ENCODE peak calls at places on chromosomes 13 and 19, in seven cellular contexts. One of them, this sample, is unnamed.
A peak's percentile ranks its signal among the peaks of the same experiment; 100 is the strongest.

GRCh38 chr19:35846038-35846668 is 6.2 kb downstream of the NPHS1 start:
- DNase-seq in esophagus squamous epithelium: no peak
- DNase-seq in CD4-positive, alpha-beta T cell: no peak
- DNase-seq in cardiac muscle cell: no peak
- DNase-seq in breast epithelium: no peak
- DNase-seq in tibial artery: no peak
- DNase-seq in colonic mucosa: peak; percentile 47
- DNase-seq in this sample: no peak

GRCh38 chr13:93227906-93228801 is 1.5 kb downstream of the GPC6 start:
- DNase-seq in esophagus squamous epithelium: no peak
- DNase-seq in CD4-positive, alpha-beta T cell: no peak
- DNase-seq in cardiac muscle cell: peak; percentile 93
- DNase-seq in breast epithelium: no peak
- DNase-seq in tibial artery: peak; percentile 68
- DNase-seq in colonic mucosa: peak; percentile 34
- DNase-seq in this sample: no peak

GRCh38 chr19:10305139-10305806 is 4.3 kb downstream of the ZGLP1 start:
- DNase-seq in esophagus squamous epithelium: no peak
- DNase-seq in CD4-positive, alpha-beta T cell: no peak
- DNase-seq in cardiac muscle cell: peak; percentile 47
- DNase-seq in breast epithelium: no peak
- DNase-seq in tibial artery: peak; percentile 46
- DNase-seq in colonic mucosa: no peak
- DNase-seq in this sample: no peak

GRCh38 chr13:43804461-43805070 is 17.8 kb upstream of the ENOX1 start:
- DNase-seq in esophagus squamous epithelium: no peak
- DNase-seq in CD4-positive, alpha-beta T cell: no peak
- DNase-seq in cardiac muscle cell: peak; percentile 85
- DNase-seq in breast epithelium: no peak
- DNase-seq in tibial artery: no peak
- DNase-seq in colonic mucosa: peak; percentile 24
- DNase-seq in this sample: no peak

GRCh38 chr19:38280030-38280921 is 15.9 kb downstream of the SPINT2 start:
- DNase-seq in esophagus squamous epithelium: no peak
- DNase-seq in CD4-positive, alpha-beta T cell: no peak
- DNase-seq in cardiac muscle cell: no peak
- DNase-seq in breast epithelium: no peak
- DNase-seq in tibial artery: no peak
- DNase-seq in colonic mucosa: no peak
- DNase-seq in this sample: no peak

GRCh38 chr13:27868639-27869435 is 51.0 kb upstream of the PDX1 start:
- DNase-seq in esophagus squamous epithelium: no peak
- DNase-seq in CD4-positive, alpha-beta T cell: no peak
- DNase-seq in cardiac muscle cell: peak; percentile 19
- DNase-seq in breast epithelium: no peak
- DNase-seq in tibial artery: no peak
- DNase-seq in colonic mucosa: no peak
- DNase-seq in this sample: no peak

GRCh38 chr19:17026041-17026658 is 460 bp downstream of the CPAMD8 start:
- DNase-seq in esophagus squamous epithelium: no peak
- DNase-seq in CD4-positive, alpha-beta T cell: no peak
- DNase-seq in cardiac muscle cell: peak; percentile 9
- DNase-seq in breast epithelium: no peak
- DNase-seq in tibial artery: no peak
- DNase-seq in colonic mucosa: no peak
- DNase-seq in this sample: no peak

GRCh38 chr13:90485441-90485840 is 862.0 kb upstream of the MIR17HG start:
- DNase-seq in esophagus squamous epithelium: no peak
- DNase-seq in CD4-positive, alpha-beta T cell: no peak
- DNase-seq in cardiac muscle cell: peak; percentile 75
- DNase-seq in breast epithelium: no peak
- DNase-seq in tibial artery: no peak
- DNase-seq in colonic mucosa: no peak
- DNase-seq in this sample: no peak

GRCh38 chr13:86002921-86003488 is 203.8 kb upstream of the SLITRK6 start:
- DNase-seq in esophagus squamous epithelium: no peak
- DNase-seq in CD4-positive, alpha-beta T cell: no peak
- DNase-seq in cardiac muscle cell: no peak
- DNase-seq in breast epithelium: no peak
- DNase-seq in tibial artery: no peak
- DNase-seq in colonic mucosa: no peak
- DNase-seq in this sample: no peak

GRCh38 chr19:15466851-15467733 is 2.7 kb upstream of the RASAL3 start:
- DNase-seq in esophagus squamous epithelium: no peak
- DNase-seq in CD4-positive, alpha-beta T cell: peak; percentile 54
- DNase-seq in cardiac muscle cell: peak; percentile 88
- DNase-seq in breast epithelium: no peak
- DNase-seq in tibial artery: no peak
- DNase-seq in colonic mucosa: no peak
- DNase-seq in this sample: no peak

GRCh38 chr19:33722456-33723239 is 74.0 kb upstream of the KCTD15 start:
- DNase-seq in esophagus squamous epithelium: no peak
- DNase-seq in CD4-positive, alpha-beta T cell: no peak
- DNase-seq in cardiac muscle cell: no peak
- DNase-seq in breast epithelium: no peak
- DNase-seq in tibial artery: no peak
- DNase-seq in colonic mucosa: no peak
- DNase-seq in this sample: no peak

GRCh38 chr13:111880185-111880584 is 186.8 kb upstream of the SOX1 start:
- DNase-seq in esophagus squamous epithelium: no peak
- DNase-seq in CD4-positive, alpha-beta T cell: no peak
- DNase-seq in cardiac muscle cell: no peak
- DNase-seq in breast epithelium: no peak
- DNase-seq in tibial artery: no peak
- DNase-seq in colonic mucosa: no peak
- DNase-seq in this sample: no peak

GRCh38 chr19:21691656-21692055 is 75.7 kb downstream of the ZNF100 start:
- DNase-seq in esophagus squamous epithelium: no peak
- DNase-seq in CD4-positive, alpha-beta T cell: no peak
- DNase-seq in cardiac muscle cell: no peak
- DNase-seq in breast epithelium: no peak
- DNase-seq in tibial artery: no peak
- DNase-seq in colonic mucosa: no peak
- DNase-seq in this sample: no peak

GRCh38 chr13:40774672-40775071 is 3.7 kb upstream of the MRPS31 start:
- DNase-seq in esophagus squamous epithelium: no peak
- DNase-seq in CD4-positive, alpha-beta T cell: no peak
- DNase-seq in cardiac muscle cell: no peak
- DNase-seq in breast epithelium: no peak
- DNase-seq in tibial artery: no peak
- DNase-seq in colonic mucosa: no peak
- DNase-seq in this sample: no peak

GRCh38 chr13:23637813-23638212 is 67.6 kb downstream of the TNFRSF19 start:
- DNase-seq in esophagus squamous epithelium: no peak
- DNase-seq in CD4-positive, alpha-beta T cell: no peak
- DNase-seq in cardiac muscle cell: no peak
- DNase-seq in breast epithelium: no peak
- DNase-seq in tibial artery: no peak
- DNase-seq in colonic mucosa: no peak
- DNase-seq in this sample: no peak

GRCh38 chr13:91417660-91418325 is 19.4 kb downstream of the GPC5 start:
- DNase-seq in esophagus squamous epithelium: no peak
- DNase-seq in CD4-positive, alpha-beta T cell: no peak
- DNase-seq in cardiac muscle cell: no peak
- DNase-seq in breast epithelium: no peak
- DNase-seq in tibial artery: no peak
- DNase-seq in colonic mucosa: no peak
- DNase-seq in this sample: no peak

GRCh38 chr13:68304287-68304893 is 1074.3 kb upstream of the PCDH9 start:
- DNase-seq in esophagus squamous epithelium: no peak
- DNase-seq in CD4-positive, alpha-beta T cell: no peak
- DNase-seq in cardiac muscle cell: peak; percentile 3
- DNase-seq in breast epithelium: no peak
- DNase-seq in tibial artery: no peak
- DNase-seq in colonic mucosa: no peak
- DNase-seq in this sample: no peak

GRCh38 chr13:101631403-101631802 is 178.9 kb downstream of the ITGBL1 start:
- DNase-seq in esophagus squamous epithelium: no peak
- DNase-seq in CD4-positive, alpha-beta T cell: no peak
- DNase-seq in cardiac muscle cell: no peak
- DNase-seq in breast epithelium: no peak
- DNase-seq in tibial artery: no peak
- DNase-seq in colonic mucosa: no peak
- DNase-seq in this sample: no peak

GRCh38 chr19:58555920-58556632 is 1.2 kb upstream of the CHMP2A start:
- DNase-seq in esophagus squamous epithelium: no peak
- DNase-seq in CD4-positive, alpha-beta T cell: no peak
- DNase-seq in cardiac muscle cell: no peak
- DNase-seq in breast epithelium: no peak
- DNase-seq in tibial artery: no peak
- DNase-seq in colonic mucosa: peak; percentile 31
- DNase-seq in this sample: no peak

GRCh38 chr19:18306903-18307681 is 15.8 kb downstream of the LSM4 start:
- DNase-seq in esophagus squamous epithelium: no peak
- DNase-seq in CD4-positive, alpha-beta T cell: no peak
- DNase-seq in cardiac muscle cell: no peak
- DNase-seq in breast epithelium: no peak
- DNase-seq in tibial artery: no peak
- DNase-seq in colonic mucosa: no peak
- DNase-seq in this sample: no peak

GRCh38 chr19:55242517-55242916 is 14.0 kb upstream of the TMEM86B start:
- DNase-seq in esophagus squamous epithelium: no peak
- DNase-seq in CD4-positive, alpha-beta T cell: no peak
- DNase-seq in cardiac muscle cell: no peak
- DNase-seq in breast epithelium: no peak
- DNase-seq in tibial artery: no peak
- DNase-seq in colonic mucosa: no peak
- DNase-seq in this sample: no peak

GRCh38 chr19:6556480-6556879 is 25.7 kb downstream of the TNFSF9 start:
- DNase-seq in esophagus squamous epithelium: no peak
- DNase-seq in CD4-positive, alpha-beta T cell: no peak
- DNase-seq in cardiac muscle cell: peak; percentile 64
- DNase-seq in breast epithelium: no peak
- DNase-seq in tibial artery: no peak
- DNase-seq in colonic mucosa: no peak
- DNase-seq in this sample: no peak

GRCh38 chr13:22883961-22884360 is 296.8 kb upstream of the SGCG start:
- DNase-seq in esophagus squamous epithelium: no peak
- DNase-seq in CD4-positive, alpha-beta T cell: no peak
- DNase-seq in cardiac muscle cell: no peak
- DNase-seq in breast epithelium: no peak
- DNase-seq in tibial artery: no peak
- DNase-seq in colonic mucosa: no peak
- DNase-seq in this sample: no peak

GRCh38 chr19:10892256-10892655 is 20.9 kb downstream of the CARM1 start:
- DNase-seq in esophagus squamous epithelium: no peak
- DNase-seq in CD4-positive, alpha-beta T cell: no peak
- DNase-seq in cardiac muscle cell: no peak
- DNase-seq in breast epithelium: no peak
- DNase-seq in tibial artery: no peak
- DNase-seq in colonic mucosa: no peak
- DNase-seq in this sample: no peak

GRCh38 chr13:76884167-76884566 is 2.0 kb downstream of the KCTD12 start:
- DNase-seq in esophagus squamous epithelium: no peak
- DNase-seq in CD4-positive, alpha-beta T cell: no peak
- DNase-seq in cardiac muscle cell: peak; percentile 73
- DNase-seq in breast epithelium: peak; percentile 29
- DNase-seq in tibial artery: peak; percentile 34
- DNase-seq in colonic mucosa: peak; percentile 64
- DNase-seq in this sample: no peak

GRCh38 chr13:111153977-111154332 is 38.8 kb downstream of the ARHGEF7 start:
- DNase-seq in esophagus squamous epithelium: no peak
- DNase-seq in CD4-positive, alpha-beta T cell: peak; percentile 55
- DNase-seq in cardiac muscle cell: no peak
- DNase-seq in breast epithelium: no peak
- DNase-seq in tibial artery: peak; percentile 33
- DNase-seq in colonic mucosa: peak; percentile 52
- DNase-seq in this sample: peak; percentile 74

GRCh38 chr19:2856457-2857055 is 10.6 kb upstream of the ZNF556 start:
- DNase-seq in esophagus squamous epithelium: no peak
- DNase-seq in CD4-positive, alpha-beta T cell: no peak
- DNase-seq in cardiac muscle cell: no peak
- DNase-seq in breast epithelium: no peak
- DNase-seq in tibial artery: no peak
- DNase-seq in colonic mucosa: no peak
- DNase-seq in this sample: no peak

GRCh38 chr19:1612114-1613086 is 7.1 kb upstream of the UQCR11 start:
- DNase-seq in esophagus squamous epithelium: no peak
- DNase-seq in CD4-positive, alpha-beta T cell: no peak
- DNase-seq in cardiac muscle cell: no peak
- DNase-seq in breast epithelium: no peak
- DNase-seq in tibial artery: no peak
- DNase-seq in colonic mucosa: no peak
- DNase-seq in this sample: no peak
- H3K27ac ChIP-seq in esophagus squamous epithelium: no peak overlapping the region
- H3K27ac ChIP-seq in CD4-positive, alpha-beta T cell: no peak overlapping the region
- H3K27ac ChIP-seq in cardiac muscle cell: peak overlapping the region; percentile 74
- H3K27ac ChIP-seq in breast epithelium: no peak overlapping the region
- H3K27ac ChIP-seq in tibial artery: no peak overlapping the region
- H3K27ac ChIP-seq in colonic mucosa: no peak overlapping the region
- H3K27ac ChIP-seq in this sample: no peak overlapping the region

DNA sequence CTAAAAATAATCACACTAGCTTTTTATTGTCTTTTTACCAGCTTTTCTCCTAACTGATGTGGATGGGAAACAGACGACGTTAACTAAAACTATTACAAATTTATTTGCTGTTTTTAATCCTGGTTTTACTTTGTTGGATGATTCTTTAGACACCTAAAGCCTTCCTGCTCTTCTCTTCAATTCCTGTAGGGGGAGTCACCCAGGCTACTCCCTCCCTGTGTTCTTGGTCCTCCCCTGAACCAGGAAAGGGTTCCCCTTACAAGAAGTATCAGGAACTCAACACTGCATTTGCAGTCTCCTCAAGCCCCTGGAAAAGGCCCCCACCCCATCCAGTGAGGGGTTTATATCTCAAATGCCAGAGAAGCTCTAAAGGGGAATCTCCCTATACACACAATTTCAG is 206.1 kb downstream of the SUCLA2 start:
- DNase-seq in esophagus squamous epithelium: no peak
- DNase-seq in CD4-positive, alpha-beta T cell: no peak
- DNase-seq in cardiac muscle cell: peak; percentile 41
- DNase-seq in breast epithelium: no peak
- DNase-seq in tibial artery: no peak
- DNase-seq in colonic mucosa: no peak
- DNase-seq in this sample: no peak
- TF ChIP-seq CTCF in esophagus squamous epithelium: no peak
- TF ChIP-seq CTCF in CD4-positive, alpha-beta T cell: peak; percentile 22
- TF ChIP-seq CTCF in cardiac muscle cell: peak; percentile 70
- TF ChIP-seq CTCF in breast epithelium: no peak
- TF ChIP-seq CTCF in tibial artery: no peak
- TF ChIP-seq CTCF in colonic mucosa: peak; percentile 21
- TF ChIP-seq CTCF in this sample: no peak

DNA sequence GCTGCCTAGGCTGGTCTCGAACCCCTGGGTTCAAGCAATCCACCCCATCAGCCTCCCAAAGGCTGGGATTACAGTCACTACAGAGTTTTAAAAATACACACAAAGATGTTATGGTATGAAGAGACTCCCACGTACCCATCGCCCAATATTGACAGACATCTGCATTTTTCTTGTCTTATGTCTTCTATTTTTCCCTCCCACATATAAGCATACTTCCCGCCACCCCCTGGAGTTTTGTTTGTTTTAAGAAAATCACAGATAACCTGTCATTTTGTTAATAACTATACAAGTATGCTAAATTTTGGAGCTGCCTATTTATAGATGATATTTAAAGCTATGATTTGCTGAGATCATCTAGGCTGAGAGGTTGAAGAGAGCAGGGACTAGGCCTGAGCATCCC is 6.2 kb upstream of the SMG9 start:
- DNase-seq in esophagus squamous epithelium: no peak
- DNase-seq in CD4-positive, alpha-beta T cell: no peak
- DNase-seq in cardiac muscle cell: no peak
- DNase-seq in breast epithelium: no peak
- DNase-seq in tibial artery: no peak
- DNase-seq in colonic mucosa: no peak
- DNase-seq in this sample: no peak
- H3K27ac ChIP-seq in esophagus squamous epithelium: peak overlapping the region; percentile 98
- H3K27ac ChIP-seq in CD4-positive, alpha-beta T cell: no peak overlapping the region
- H3K27ac ChIP-seq in cardiac muscle cell: no peak overlapping the region
- H3K27ac ChIP-seq in breast epithelium: no peak overlapping the region
- H3K27ac ChIP-seq in tibial artery: no peak overlapping the region
- H3K27ac ChIP-seq in colonic mucosa: no peak overlapping the region
- H3K27ac ChIP-seq in this sample: no peak overlapping the region

GRCh38 chr19:23996549-23996948 is 81.9 kb downstream of the ZNF726 start:
- DNase-seq in esophagus squamous epithelium: no peak
- DNase-seq in CD4-positive, alpha-beta T cell: no peak
- DNase-seq in cardiac muscle cell: no peak
- DNase-seq in breast epithelium: no peak
- DNase-seq in tibial artery: no peak
- DNase-seq in colonic mucosa: no peak
- DNase-seq in this sample: no peak
- TF ChIP-seq CTCF in esophagus squamous epithelium: no peak
- TF ChIP-seq CTCF in CD4-positive, alpha-beta T cell: no peak
- TF ChIP-seq CTCF in cardiac muscle cell: peak; percentile 10
- TF ChIP-seq CTCF in breast epithelium: no peak
- TF ChIP-seq CTCF in tibial artery: no peak
- TF ChIP-seq CTCF in colonic mucosa: no peak
- TF ChIP-seq CTCF in this sample: no peak